ENCODE peak calls at places on chromosomes 6 and 20, in seven cellular contexts. One of them, this sample, is unnamed.

GRCh38 chr6:33078919-33079521 is 3.2 kb downstream of the HLA-DPB1 start:
- DNase-seq in right atrium auricular region: no peak
- DNase-seq in astrocyte: no peak
- DNase-seq in Panc1: no peak
- DNase-seq in body of pancreas: no peak
- DNase-seq in hepatocyte: no peak
- DNase-seq in lung: no peak
- DNase-seq in this sample: no peak

GRCh38 chr20:36825374-36826104 is 50.4 kb upstream of the TLDC2 start:
- DNase-seq in right atrium auricular region: no peak
- DNase-seq in astrocyte: no peak
- DNase-seq in Panc1: no peak
- DNase-seq in body of pancreas: no peak
- DNase-seq in hepatocyte: no peak
- DNase-seq in lung: no peak
- DNase-seq in this sample: no peak

GRCh38 chr20:63344616-63345327 is 16.4 kb downstream of the CHRNA4 start:
- DNase-seq in right atrium auricular region: no peak
- DNase-seq in astrocyte: no peak
- DNase-seq in Panc1: no peak
- DNase-seq in body of pancreas: no peak
- DNase-seq in hepatocyte: no peak
- DNase-seq in lung: peak; percentile 41
- DNase-seq in this sample: no peak

GRCh38 chr20:22916121-22916842 is 118.8 kb upstream of the SSTR4 start:
- DNase-seq in right atrium auricular region: no peak
- DNase-seq in astrocyte: no peak
- DNase-seq in Panc1: no peak
- DNase-seq in body of pancreas: no peak
- DNase-seq in hepatocyte: no peak
- DNase-seq in lung: no peak
- DNase-seq in this sample: no peak

GRCh38 chr6:108559884-108560462 is 744 bp upstream of the FOXO3 start:
- DNase-seq in right atrium auricular region: peak; percentile 73
- DNase-seq in astrocyte: peak; percentile 78
- DNase-seq in Panc1: no peak
- DNase-seq in body of pancreas: peak; percentile 67
- DNase-seq in hepatocyte: peak; percentile 81
- DNase-seq in lung: peak; percentile 65
- DNase-seq in this sample: peak; percentile 68

GRCh38 chr20:32999603-33000250 is 4.5 kb downstream of the SUN5 start:
- DNase-seq in right atrium auricular region: no peak
- DNase-seq in astrocyte: no peak
- DNase-seq in Panc1: no peak
- DNase-seq in body of pancreas: no peak
- DNase-seq in hepatocyte: no peak
- DNase-seq in lung: no peak
- DNase-seq in this sample: no peak

GRCh38 chr6:77445214-77445613 is 18.1 kb downstream of the HTR1B start:
- DNase-seq in right atrium auricular region: no peak
- DNase-seq in astrocyte: no peak
- DNase-seq in Panc1: no peak
- DNase-seq in body of pancreas: no peak
- DNase-seq in hepatocyte: no peak
- DNase-seq in lung: no peak
- DNase-seq in this sample: no peak

GRCh38 chr6:22474283-22474682 is 95.1 kb upstream of the HDGFL1 start:
- DNase-seq in right atrium auricular region: no peak
- DNase-seq in astrocyte: no peak
- DNase-seq in Panc1: no peak
- DNase-seq in body of pancreas: no peak
- DNase-seq in hepatocyte: no peak
- DNase-seq in lung: no peak
- DNase-seq in this sample: no peak

GRCh38 chr6:129312865-129313264 is 397.1 kb downstream of the ARHGAP18 start:
- DNase-seq in right atrium auricular region: no peak
- DNase-seq in astrocyte: peak; percentile 76
- DNase-seq in Panc1: no peak
- DNase-seq in body of pancreas: no peak
- DNase-seq in hepatocyte: no peak
- DNase-seq in lung: no peak
- DNase-seq in this sample: peak; percentile 53

GRCh38 chr20:18978311-18978710 is 164.7 kb downstream of the SCP2D1 start:
- DNase-seq in right atrium auricular region: no peak
- DNase-seq in astrocyte: no peak
- DNase-seq in Panc1: no peak
- DNase-seq in body of pancreas: no peak
- DNase-seq in hepatocyte: no peak
- DNase-seq in lung: no peak
- DNase-seq in this sample: no peak

GRCh38 chr20:64226686-64227576 is 28.6 kb upstream of the PCMTD2 start:
- DNase-seq in right atrium auricular region: no peak
- DNase-seq in astrocyte: no peak
- DNase-seq in Panc1: no peak
- DNase-seq in body of pancreas: no peak
- DNase-seq in hepatocyte: no peak
- DNase-seq in lung: no peak
- DNase-seq in this sample: no peak

GRCh38 chr6:157056275-157056674 is 267.0 kb downstream of the TMEM242 start:
- DNase-seq in right atrium auricular region: no peak
- DNase-seq in astrocyte: no peak
- DNase-seq in Panc1: no peak
- DNase-seq in body of pancreas: no peak
- DNase-seq in hepatocyte: no peak
- DNase-seq in lung: no peak
- DNase-seq in this sample: no peak

GRCh38 chr6:30752164-30752927 is 8.0 kb upstream of the IER3 start:
- DNase-seq in right atrium auricular region: peak; percentile 98
- DNase-seq in astrocyte: peak; percentile 100
- DNase-seq in Panc1: peak; percentile 92
- DNase-seq in body of pancreas: peak; percentile 70
- DNase-seq in hepatocyte: peak; percentile 91
- DNase-seq in lung: peak; percentile 94
- DNase-seq in this sample: peak; percentile 99

DNA sequence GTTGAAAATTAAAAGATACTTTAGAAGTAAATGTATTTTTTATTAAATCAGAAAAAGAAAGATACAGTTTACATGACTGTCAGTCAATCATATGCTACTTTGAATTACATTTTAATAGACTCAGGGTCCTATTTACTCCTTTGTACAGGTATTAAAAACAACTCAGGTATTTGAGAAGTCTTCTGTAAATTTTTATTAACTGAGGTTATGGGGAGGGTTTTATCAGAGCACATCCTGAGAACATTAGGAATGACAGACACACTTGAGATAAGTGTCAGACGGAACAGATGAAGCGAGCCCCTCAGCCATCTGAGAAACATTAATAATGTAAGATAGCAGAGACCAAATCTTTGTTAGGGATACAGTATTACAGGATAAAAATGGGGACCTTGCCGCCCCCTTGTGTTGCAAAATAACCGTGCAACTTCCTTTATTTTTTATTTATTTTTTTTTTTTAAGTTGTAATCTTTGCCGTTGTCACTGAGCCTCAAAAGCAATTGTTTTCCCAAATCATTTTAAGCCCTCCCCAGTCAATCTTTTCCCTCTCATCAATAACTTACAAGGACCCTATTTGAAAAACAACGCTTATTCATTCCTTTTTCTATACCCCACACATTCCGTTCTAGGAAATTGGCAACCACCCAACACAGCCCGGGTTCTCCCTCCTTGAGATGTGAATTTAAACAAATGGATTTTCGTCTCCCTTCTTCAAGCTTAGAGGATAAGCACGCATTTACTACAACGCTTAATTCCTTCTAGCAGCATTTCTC is 126.7 kb downstream of the BCAS1 start:
- DNase-seq in right atrium auricular region: no peak
- DNase-seq in astrocyte: no peak
- DNase-seq in Panc1: no peak
- DNase-seq in body of pancreas: no peak
- DNase-seq in hepatocyte: no peak
- DNase-seq in lung: no peak
- DNase-seq in this sample: no peak
- TF ChIP-seq CTCF in right atrium auricular region: peak; percentile 78
- TF ChIP-seq CTCF in astrocyte: peak; percentile 67
- TF ChIP-seq CTCF in Panc1: peak; percentile 75
- TF ChIP-seq CTCF in body of pancreas: peak; percentile 51
- TF ChIP-seq CTCF in hepatocyte: peak; percentile 66
- TF ChIP-seq CTCF in lung: no peak
- TF ChIP-seq CTCF in this sample: peak; percentile 75

DNA sequence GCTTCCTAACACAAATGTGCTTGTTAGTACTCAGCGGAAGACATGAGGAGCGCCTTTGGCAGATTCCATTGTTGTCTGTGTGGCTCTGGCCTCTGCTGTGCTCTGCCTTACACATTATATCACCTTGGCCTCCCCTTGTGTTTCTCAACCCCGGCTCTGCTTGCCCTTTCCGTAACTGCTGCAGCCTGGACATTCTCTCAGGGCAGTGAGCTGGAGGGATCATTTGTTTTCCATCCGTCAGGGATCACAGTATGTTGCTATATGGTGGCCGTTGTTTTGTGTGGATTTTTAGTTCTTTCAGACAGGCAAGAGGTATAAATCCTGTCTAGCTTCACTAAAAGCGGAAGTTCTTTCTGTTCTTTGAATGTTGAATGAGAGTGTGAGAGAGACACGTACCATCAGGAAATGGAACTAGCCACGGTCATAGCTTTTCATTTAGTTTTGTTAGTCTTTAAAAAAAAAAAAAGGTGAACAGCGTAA is 175.1 kb downstream of the JARID2 start:
- DNase-seq in right atrium auricular region: no peak
- DNase-seq in astrocyte: no peak
- DNase-seq in Panc1: no peak
- DNase-seq in body of pancreas: no peak
- DNase-seq in hepatocyte: no peak
- DNase-seq in lung: no peak
- DNase-seq in this sample: no peak
- H3K27ac ChIP-seq in right atrium auricular region: peak overlapping the region; percentile 70
- H3K27ac ChIP-seq in astrocyte: no peak overlapping the region
- H3K27ac ChIP-seq in Panc1: no peak overlapping the region
- H3K27ac ChIP-seq in body of pancreas: no peak overlapping the region
- H3K27ac ChIP-seq in hepatocyte: no peak overlapping the region
- H3K27ac ChIP-seq in lung: peak overlapping the region; percentile 81
- H3K27ac ChIP-seq in this sample: no peak overlapping the region

GRCh38 chr6:21187485-21187884 is 406.1 kb upstream of the SOX4 start:
- DNase-seq in right atrium auricular region: no peak
- DNase-seq in astrocyte: no peak
- DNase-seq in Panc1: no peak
- DNase-seq in body of pancreas: no peak
- DNase-seq in hepatocyte: no peak
- DNase-seq in lung: no peak
- DNase-seq in this sample: no peak
- H3K4me1 ChIP-seq in right atrium auricular region: peaks cover 24% of the 10 kb centered on the region
- H3K4me1 ChIP-seq in astrocyte: peaks cover 22% of the 10 kb centered on the region
- H3K4me1 ChIP-seq in Panc1: no peaks in the 10 kb centered on the region
- H3K4me1 ChIP-seq in body of pancreas: no peaks in the 10 kb centered on the region
- H3K4me1 ChIP-seq in hepatocyte: no peaks in the 10 kb centered on the region
- H3K4me1 ChIP-seq in lung: peaks cover 11% of the 10 kb centered on the region
- H3K4me1 ChIP-seq in this sample: peaks cover 15% of the 10 kb centered on the region

GRCh38 chr6:82588859-82589412 is 225.3 kb downstream of the TPBG start:
- DNase-seq in right atrium auricular region: no peak
- DNase-seq in astrocyte: no peak
- DNase-seq in Panc1: no peak
- DNase-seq in body of pancreas: no peak
- DNase-seq in hepatocyte: no peak
- DNase-seq in lung: no peak
- DNase-seq in this sample: no peak

GRCh38 chr6:82588020-82588419 is 224.4 kb downstream of the TPBG start:
- DNase-seq in right atrium auricular region: no peak
- DNase-seq in astrocyte: no peak
- DNase-seq in Panc1: no peak
- DNase-seq in body of pancreas: no peak
- DNase-seq in hepatocyte: no peak
- DNase-seq in lung: no peak
- DNase-seq in this sample: no peak

GRCh38 chr6:82589509-82590206 is 226.0 kb downstream of the TPBG start:
- DNase-seq in right atrium auricular region: no peak
- DNase-seq in astrocyte: peak; percentile 93
- DNase-seq in Panc1: no peak
- DNase-seq in body of pancreas: no peak
- DNase-seq in hepatocyte: peak; percentile 13
- DNase-seq in lung: no peak
- DNase-seq in this sample: peak; percentile 59
- TF ChIP-seq CTCF in right atrium auricular region: no peak
- TF ChIP-seq CTCF in astrocyte: peak; percentile 13
- TF ChIP-seq CTCF in Panc1: peak; percentile 39
- TF ChIP-seq CTCF in body of pancreas: no peak
- TF ChIP-seq CTCF in hepatocyte: peak; percentile 18
- TF ChIP-seq CTCF in lung: no peak
- TF ChIP-seq CTCF in this sample: peak; percentile 67

DNA sequence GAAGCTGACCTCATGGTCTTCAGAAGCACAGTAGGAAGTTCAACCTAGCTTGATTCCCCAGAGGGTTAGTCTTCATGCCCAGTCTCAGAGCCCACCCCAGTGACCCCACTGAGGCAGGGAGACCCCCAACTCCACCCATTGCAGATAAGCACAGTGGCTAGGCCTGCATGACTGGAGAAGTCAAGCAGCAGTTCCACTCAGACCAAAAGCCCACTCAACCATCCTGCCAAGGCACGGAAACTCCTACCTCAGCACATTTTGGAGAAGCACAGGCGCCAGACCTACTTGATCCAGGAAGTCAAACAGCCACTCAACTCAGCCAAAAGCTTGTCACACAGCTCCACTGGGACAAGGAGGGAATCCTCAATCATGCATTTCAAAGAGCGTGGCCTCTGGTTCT is 78.4 kb upstream of the HTR1E start:
- DNase-seq in right atrium auricular region: no peak
- DNase-seq in astrocyte: no peak
- DNase-seq in Panc1: no peak
- DNase-seq in body of pancreas: no peak
- DNase-seq in hepatocyte: no peak
- DNase-seq in lung: no peak
- DNase-seq in this sample: no peak
- H3K27ac ChIP-seq in right atrium auricular region: no peak overlapping the region
- H3K27ac ChIP-seq in astrocyte: no peak overlapping the region
- H3K27ac ChIP-seq in Panc1: no peak overlapping the region
- H3K27ac ChIP-seq in body of pancreas: no peak overlapping the region
- H3K27ac ChIP-seq in hepatocyte: no peak overlapping the region
- H3K27ac ChIP-seq in lung: no peak overlapping the region
- H3K27ac ChIP-seq in this sample: no peak overlapping the region

GRCh38 chr6:44049163-44049988 is 77.9 kb downstream of the MRPL14 start:
- DNase-seq in right atrium auricular region: no peak
- DNase-seq in astrocyte: peak; percentile 51
- DNase-seq in Panc1: no peak
- DNase-seq in body of pancreas: no peak
- DNase-seq in hepatocyte: no peak
- DNase-seq in lung: no peak
- DNase-seq in this sample: peak; percentile 42
- H3K4me1 ChIP-seq in right atrium auricular region: peaks cover 69% of the 10 kb centered on the region
- H3K4me1 ChIP-seq in astrocyte: peaks cover 57% of the 10 kb centered on the region
- H3K4me1 ChIP-seq in Panc1: peaks cover 13% of the 10 kb centered on the region
- H3K4me1 ChIP-seq in body of pancreas: peaks cover 23% of the 10 kb centered on the region
- H3K4me1 ChIP-seq in hepatocyte: peaks cover 28% of the 10 kb centered on the region
- H3K4me1 ChIP-seq in lung: no peaks in the 10 kb centered on the region
- H3K4me1 ChIP-seq in this sample: no peaks in the 10 kb centered on the region

GRCh38 chr6:125220712-125221111 is 67.1 kb downstream of the TPD52L1 start:
- DNase-seq in right atrium auricular region: peak; percentile 78
- DNase-seq in astrocyte: peak; percentile 34
- DNase-seq in Panc1: no peak
- DNase-seq in body of pancreas: no peak
- DNase-seq in hepatocyte: peak; percentile 30
- DNase-seq in lung: no peak
- DNase-seq in this sample: no peak
- TF ChIP-seq CTCF in right atrium auricular region: no peak
- TF ChIP-seq CTCF in astrocyte: no peak
- TF ChIP-seq CTCF in Panc1: no peak
- TF ChIP-seq CTCF in body of pancreas: no peak
- TF ChIP-seq CTCF in hepatocyte: no peak
- TF ChIP-seq CTCF in lung: no peak
- TF ChIP-seq CTCF in this sample: no peak

GRCh38 chr6:110389689-110390382 is 25.5 kb downstream of the DDO start:
- DNase-seq in right atrium auricular region: no peak
- DNase-seq in astrocyte: no peak
- DNase-seq in Panc1: no peak
- DNase-seq in body of pancreas: no peak
- DNase-seq in hepatocyte: no peak
- DNase-seq in lung: no peak
- DNase-seq in this sample: no peak
- H3K27ac ChIP-seq in right atrium auricular region: no peak overlapping the region
- H3K27ac ChIP-seq in astrocyte: no peak overlapping the region
- H3K27ac ChIP-seq in Panc1: no peak overlapping the region
- H3K27ac ChIP-seq in body of pancreas: no peak overlapping the region
- H3K27ac ChIP-seq in hepatocyte: no peak overlapping the region
- H3K27ac ChIP-seq in lung: no peak overlapping the region
- H3K27ac ChIP-seq in this sample: no peak overlapping the region

This sample was measured in foreskin keratinocyte.